ENCODE peak calls at places on chromosomes 4 and X, in four cellular contexts. E, S, Q and W are unnamed samples.

GRCh38 chr4:177547985-177548384 is 105.7 kb upstream of the AGA start:
- DNase-seq in E (no peak), S (no peak), Q (no peak), W (no peak)

GRCh38 chrX:40167240-40168182 is 69.8 kb upstream of the BCOR start:
- DNase-seq in E (no peak), S (no peak), Q (no peak), W (no peak)

GRCh38 chr4:23934915-23935314 is 45.1 kb upstream of the PPARGC1A start:
- DNase-seq in E (no peak), S (peak; percentile 84), Q (peak; percentile 73), W (peak; percentile 77)

GRCh38 chrX:13658602-13659001 is 5.7 kb downstream of the TCEANC start:
- DNase-seq in E (peak; percentile 49), S (no peak), Q (no peak), W (peak; percentile 38)

GRCh38 chr4:97279410-97279809 is 863.9 kb downstream of the STPG2 start:
- DNase-seq in E (no peak), S (no peak), Q (no peak), W (no peak)

GRCh38 chrX:9659571-9660195 is 106.0 kb downstream of the GPR143 start:
- DNase-seq in E (no peak), S (no peak), Q (no peak), W (no peak)

GRCh38 chr4:8165374-8165896 is 6.8 kb upstream of the ABLIM2 start:
- DNase-seq in E (no peak), S (no peak), Q (no peak), W (no peak)

GRCh38 chrX:49282647-49283011 is 13.0 kb downstream of the PPP1R3F start:
- DNase-seq in E (no peak), S (no peak), Q (no peak), W (no peak)

GRCh38 chrX:14672611-14673172 is 143.4 kb downstream of the GLRA2 start:
- DNase-seq in E (no peak), S (no peak), Q (no peak), W (no peak)

GRCh38 chr4:102308032-102308799 is 37.1 kb downstream of the SLC39A8 start:
- DNase-seq in E (no peak), S (no peak), Q (no peak), W (no peak)

GRCh38 chrX:8672176-8672575 is 59.8 kb downstream of the ANOS1 start:
- DNase-seq in E (no peak), S (no peak), Q (no peak), W (no peak)

DNA sequence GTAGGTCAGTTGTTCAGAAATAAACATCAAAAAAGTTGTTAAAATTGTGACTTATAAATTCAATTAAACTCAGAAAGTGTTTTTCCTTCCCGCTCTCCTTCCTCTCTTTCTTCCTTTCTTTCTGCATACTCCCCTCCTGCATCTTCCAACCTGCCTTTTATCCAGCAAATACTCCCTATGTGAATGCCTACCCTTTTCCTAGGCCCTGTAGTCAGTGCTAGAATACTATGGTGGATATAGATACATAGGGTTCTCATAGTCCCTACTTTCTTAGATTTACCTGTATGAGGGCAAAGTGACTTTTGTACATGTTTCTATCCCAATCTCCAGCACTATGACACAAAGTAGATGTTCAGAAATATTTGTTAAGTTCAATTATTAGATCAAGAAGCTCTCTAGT is 805 bp downstream of the SULT1E1 start:
- DNase-seq in E (no peak), S (no peak), Q (no peak), W (no peak)
- TF ChIP-seq CTCF in E (no peak), S (no peak), Q (no peak), W (no peak)

GRCh38 chr4:137278431-137278830 is 253.9 kb downstream of the PCDH18 start:
- DNase-seq in E (no peak), S (no peak), Q (no peak), W (no peak)

DNA sequence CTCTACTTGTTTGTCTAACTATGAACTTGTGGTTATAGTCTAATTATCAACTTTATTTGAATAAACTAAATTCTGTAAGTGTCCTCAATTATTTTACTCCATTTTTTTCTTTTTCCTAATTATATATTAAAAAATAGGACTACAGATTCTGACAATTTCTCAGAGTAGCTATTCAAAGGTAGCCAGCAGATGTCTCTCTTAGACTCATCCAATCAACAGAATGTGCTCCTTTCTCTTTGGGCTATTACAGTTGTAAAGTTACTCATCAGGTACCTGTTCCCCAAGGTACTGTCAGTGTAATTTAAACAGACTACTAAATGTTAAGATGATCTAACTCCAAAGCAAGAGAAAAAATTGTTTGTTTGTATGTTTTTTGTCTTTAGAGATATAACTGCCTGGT is 248.6 kb downstream of the PCDH18 start:
- DNase-seq in E (peak; percentile 12), S (no peak), Q (no peak), W (no peak)
- TF ChIP-seq CTCF in E (no peak), S (no peak), Q (peak; percentile 42), W (peak; percentile 42)

DNA sequence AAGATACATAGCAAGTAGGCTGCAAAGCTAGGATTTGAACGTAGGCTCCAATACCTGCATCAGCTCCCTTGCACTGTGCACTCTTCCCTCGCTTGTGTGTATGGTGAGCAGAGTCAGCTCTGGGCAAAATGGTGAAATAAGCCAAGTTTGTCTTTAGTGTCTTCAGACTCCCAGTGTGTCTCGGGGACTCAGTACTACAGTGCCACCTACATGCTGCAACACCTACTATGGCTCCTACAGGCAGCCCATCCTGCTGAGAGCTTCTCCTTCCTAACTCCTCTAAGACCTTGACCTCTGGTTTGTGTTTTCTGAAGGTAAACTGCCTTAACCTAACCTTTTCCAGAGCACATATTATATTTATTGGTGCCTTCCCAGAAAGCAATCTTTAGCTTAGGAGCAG is 42.5 kb downstream of the RTL9 start:
- DNase-seq in E (peak; percentile 35), S (no peak), Q (no peak), W (no peak)
- TF ChIP-seq CTCF in E (peak; percentile 39), S (no peak), Q (no peak), W (no peak)

DNA sequence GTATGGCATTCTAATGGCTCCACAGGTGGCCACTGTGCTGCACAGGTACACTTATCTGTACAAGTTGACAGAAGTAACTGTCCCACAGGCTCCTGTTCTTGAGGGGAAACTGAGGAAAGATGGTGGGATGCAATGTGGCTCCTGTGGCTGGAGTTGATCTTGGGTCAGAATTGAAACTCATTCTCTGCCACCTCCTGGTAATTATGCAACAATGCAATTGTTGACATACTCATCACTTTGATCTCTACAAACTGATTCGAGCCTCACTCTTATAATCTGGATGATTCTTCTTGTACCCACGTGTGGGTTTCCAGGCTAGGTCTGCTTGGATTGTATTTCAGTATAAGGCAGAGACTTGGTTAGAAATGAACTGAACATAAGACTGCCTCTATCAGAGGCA is 148.8 kb downstream of the CCNG2 start:
- DNase-seq in E (no peak), S (no peak), Q (no peak), W (no peak)
- TF ChIP-seq CTCF in E (peak; percentile 15), S (no peak), Q (no peak), W (no peak)

GRCh38 chrX:70960728-70961127 is 29.8 kb upstream of the SLC7A3 start:
- DNase-seq in E (peak; percentile 29), S (no peak), Q (no peak), W (no peak)
- TF ChIP-seq CTCF in E (peak; percentile 48), S (no peak), Q (no peak), W (no peak)